ENCODE peak calls at places on chromosomes 3 and 15, in four cellular contexts. G is AG04450, H is esophagus squamous epithelium, K is PC-3. T is an unnamed sample.

GRCh38 chr3:51146781-51147180 is 238.3 kb upstream of the MANF start:
- DNase-seq in G (no peak), H (no peak), K (no peak), T (no peak)

GRCh38 chr3:124117486-124117885 is 125.6 kb upstream of the ROPN1 start:
- DNase-seq in G (peak; percentile 15), H (no peak), K (peak; percentile 73), T (no peak)

GRCh38 chr3:121063628-121064027 is 155.6 kb downstream of the STXBP5L start:
- DNase-seq in G (no peak), H (no peak), K (no peak), T (no peak)

GRCh38 chr3:177053107-177053506 is 144.2 kb downstream of the TBL1XR1 start:
- DNase-seq in G (no peak), H (no peak), K (no peak), T (no peak)

GRCh38 chr3:58116161-58116955 is 94.4 kb downstream of the DNASE1L3 start:
- DNase-seq in G (no peak), H (peak; percentile 27), K (no peak), T (no peak)

GRCh38 chr3:47315069-47315647 is 32.4 kb downstream of the KLHL18 start:
- DNase-seq in G (no peak), H (no peak), K (no peak), T (no peak)

GRCh38 chr3:135150282-135150681 is 355.2 kb downstream of the EPHB1 start:
- DNase-seq in G (no peak), H (no peak), K (no peak), T (no peak)

GRCh38 chr3:9156604-9157003 is 92.8 kb downstream of the SRGAP3 start:
- DNase-seq in G (no peak), H (no peak), K (no peak), T (no peak)

GRCh38 chr15:85745525-85745924 is 49.2 kb downstream of the KLHL25 start:
- DNase-seq in G (no peak), H (no peak), K (no peak), T (no peak)

GRCh38 chr3:127226451-127226850 is 33.5 kb downstream of the PRR23E start:
- DNase-seq in G (no peak), H (no peak), K (peak; percentile 15), T (no peak)

GRCh38 chr3:83092521-83093221 is 1331.2 kb upstream of the GBE1 start:
- DNase-seq in G (no peak), H (no peak), K (no peak), T (no peak)

GRCh38 chr15:90234519-90234988 is 545 bp downstream of the GDPGP1 start:
- DNase-seq in G (no peak), H (no peak), K (peak; percentile 27), T (no peak)

GRCh38 chr3:197523551-197523950 is 32.2 kb downstream of the BDH1 start:
- DNase-seq in G (no peak), H (no peak), K (no peak), T (no peak)

DNA sequence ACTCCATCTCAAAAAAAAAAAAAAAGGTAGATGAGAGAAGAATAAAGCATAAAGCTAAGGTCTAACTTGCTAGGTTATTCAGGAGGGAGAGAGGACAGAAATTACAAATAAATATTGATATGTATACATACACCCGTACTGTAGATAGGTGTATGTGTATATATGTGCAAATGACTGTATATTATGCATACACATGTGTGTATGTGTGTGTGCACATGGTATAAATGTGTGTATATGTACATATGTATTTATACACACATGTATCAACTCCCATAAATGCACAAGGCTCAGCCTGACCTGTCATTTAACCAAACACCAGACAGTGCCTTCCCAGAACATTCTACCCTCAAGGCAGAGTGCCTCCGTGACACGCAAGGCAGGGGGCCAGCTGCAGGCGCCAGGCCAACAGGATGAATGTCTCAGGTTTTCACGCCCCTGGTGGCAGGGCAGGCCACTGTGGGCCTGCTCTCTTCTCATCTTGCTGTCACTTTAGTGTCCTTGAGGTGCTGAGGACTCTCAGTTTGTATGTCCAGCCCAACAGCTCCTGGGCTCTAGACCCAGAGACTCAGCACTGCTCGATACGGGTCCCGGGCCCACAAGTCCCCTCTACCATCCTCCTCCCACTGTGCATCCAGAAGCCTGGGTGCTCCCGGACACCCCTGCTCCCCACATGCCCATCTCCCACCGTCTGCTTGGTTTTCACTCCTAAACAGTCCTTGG is 40.4 kb downstream of the TM2D3 start:
- DNase-seq in G (no peak), H (no peak), K (no peak), T (no peak)
- TF ChIP-seq CTCF in G (no peak), H (no peak), K (no peak), T (no peak)

GRCh38 chr3:122324871-122325323 is at the start of gene CSTA:
- DNase-seq in G (no peak), H (no peak), K (no peak), T (no peak)
- TF ChIP-seq CTCF in G (no peak), H (no peak), K (no peak), T (no peak)

DNA sequence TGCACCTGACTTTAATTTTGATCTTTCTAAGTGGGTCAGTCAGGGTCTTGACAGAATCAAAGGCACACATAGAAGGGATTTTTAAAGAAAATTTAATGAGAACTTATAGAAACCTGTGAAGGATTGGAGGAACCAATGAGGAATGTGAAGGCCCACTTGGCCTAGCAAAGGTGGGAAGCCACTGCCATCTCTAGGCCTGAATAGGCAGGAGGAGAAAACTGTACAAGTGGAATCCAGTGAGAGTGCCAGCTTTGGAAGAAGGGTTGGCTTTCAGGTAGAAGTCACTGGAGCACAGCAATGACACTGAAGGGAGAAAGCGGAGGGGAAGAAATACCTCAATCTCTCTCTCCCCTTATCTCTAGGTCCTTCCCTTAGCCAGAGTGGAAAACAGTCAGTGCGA is 380.7 kb upstream of the KCNMB2 start:
- DNase-seq in G (no peak), H (no peak), K (peak; percentile 19), T (no peak)
- TF ChIP-seq CTCF in G (no peak), H (no peak), K (peak; percentile 39), T (no peak)

GRCh38 chr15:40941078-40941527 is 12.0 kb downstream of the DLL4 start:
- DNase-seq in G (no peak), H (no peak), K (no peak), T (no peak)

GRCh38 chr15:40942865-40943264 is 10.4 kb upstream of the CHAC1 start:
- DNase-seq in G (no peak), H (no peak), K (no peak), T (no peak)

GRCh38 chr15:40942337-40942854 is 10.9 kb upstream of the CHAC1 start:
- DNase-seq in G (no peak), H (no peak), K (no peak), T (no peak)

GRCh38 chr15:40939909-40940801 is 11.0 kb downstream of the DLL4 start:
- DNase-seq in G (no peak), H (no peak), K (no peak), T (no peak)

DNA sequence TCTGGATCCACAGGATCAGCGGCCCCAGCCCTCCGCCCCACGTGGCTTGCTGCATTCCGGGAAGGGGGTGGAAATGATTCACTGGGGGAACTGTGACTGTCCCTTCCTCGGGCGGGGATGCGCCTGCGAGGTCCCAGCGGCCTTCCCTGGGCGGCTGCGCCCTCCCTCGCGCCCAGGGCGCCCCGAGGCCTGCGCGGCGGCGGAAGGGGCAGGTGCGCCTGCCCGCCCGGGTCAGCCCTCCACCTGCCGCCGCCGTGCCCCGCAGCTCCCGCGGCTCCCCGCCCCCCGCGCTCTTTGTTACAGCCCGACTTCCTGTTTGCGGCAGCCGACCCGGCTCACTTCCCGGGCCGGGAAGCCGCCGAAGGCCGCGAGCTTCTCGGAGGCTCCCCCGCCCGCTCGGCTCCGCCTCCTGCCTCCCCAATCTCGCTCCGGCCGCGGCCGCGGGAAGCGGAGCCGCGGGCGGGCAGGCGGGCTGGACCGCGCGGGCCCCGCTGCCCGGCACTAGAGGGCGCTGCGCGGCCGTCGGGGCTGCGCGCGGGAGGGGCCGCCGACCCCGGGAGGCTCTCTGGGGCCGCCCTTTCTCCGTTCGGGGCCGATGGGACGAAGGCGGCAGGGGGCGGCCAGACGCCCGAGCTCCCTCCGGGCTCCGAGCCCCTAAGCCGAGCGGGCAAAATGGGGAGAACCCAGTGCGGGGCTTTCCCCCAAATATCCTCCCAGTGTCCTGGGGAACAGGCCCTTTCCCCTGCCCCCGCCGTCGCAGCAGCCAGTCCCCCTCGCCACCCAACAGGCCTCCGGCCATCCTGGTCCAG is 11.5 kb upstream of the CHAC1 start:
- DNase-seq in G (peak; percentile 27), H (no peak), K (peak; percentile 84), T (no peak)
- TF ChIP-seq CTCF in G (peak; percentile 36), H (no peak), K (peak; percentile 43), T (no peak)

GRCh38 chr15:80856400-80856799 is 77.2 kb downstream of the CEMIP start:
- DNase-seq in G (no peak), H (no peak), K (peak; percentile 38), T (no peak)
- TF ChIP-seq CTCF in G (peak; percentile 44), H (no peak), K (peak; percentile 57), T (peak; percentile 19)

DNA sequence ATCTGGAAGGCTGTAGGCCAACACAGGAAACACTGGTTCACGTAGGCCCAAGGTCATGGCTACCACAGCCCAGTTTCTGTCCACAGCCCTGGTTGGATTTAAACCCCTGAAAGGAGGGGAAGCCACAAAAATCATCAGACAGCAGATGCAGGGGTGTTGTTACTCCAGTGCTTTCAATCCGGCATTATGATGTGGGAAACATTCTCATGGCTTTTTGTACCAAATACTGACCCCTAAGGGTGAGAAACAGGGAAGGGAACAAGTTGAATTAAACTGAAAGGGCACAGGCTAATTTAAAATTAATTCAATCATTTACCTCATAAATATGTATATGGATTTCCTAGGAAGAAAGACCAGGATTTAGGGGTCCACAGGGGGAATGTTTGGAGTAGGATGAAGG is 375.6 kb downstream of the CTNNB1 start:
- DNase-seq in G (no peak), H (no peak), K (peak; percentile 23), T (no peak)
- TF ChIP-seq CTCF in G (peak; percentile 25), H (no peak), K (peak; percentile 55), T (no peak)

DNA sequence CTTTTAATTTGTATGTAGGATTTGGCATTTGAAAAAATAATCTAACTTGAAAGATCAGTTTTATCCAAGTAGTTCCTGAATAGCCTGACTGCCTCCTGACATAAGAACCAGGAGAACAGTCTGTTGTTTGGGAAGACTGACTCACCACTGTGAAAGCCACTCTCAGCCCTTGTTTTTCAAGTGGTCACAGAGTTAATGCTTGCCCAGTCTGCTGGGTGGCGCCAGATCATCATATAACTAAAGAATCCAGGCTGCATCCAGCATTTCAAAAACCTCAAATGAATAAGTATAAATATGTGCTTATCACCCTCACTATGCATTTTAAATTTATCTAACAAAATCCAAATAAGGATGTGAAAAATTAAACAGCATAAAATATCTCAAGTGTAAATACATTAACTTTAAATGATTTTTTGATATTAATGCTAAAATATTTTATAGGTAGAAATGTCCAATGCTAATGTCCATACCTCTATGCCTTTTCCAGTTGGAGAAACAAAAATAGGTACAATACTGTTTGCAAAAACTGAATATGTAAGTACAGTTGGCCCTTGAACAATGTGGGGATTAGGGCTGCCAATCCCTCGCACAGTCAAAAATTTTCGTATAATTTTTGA is 26.9 kb upstream of the ZBBX start:
- DNase-seq in G (peak; percentile 2), H (no peak), K (peak; percentile 75), T (no peak)
- TF ChIP-seq CTCF in G (peak; percentile 20), H (no peak), K (peak; percentile 89), T (no peak)

DNA sequence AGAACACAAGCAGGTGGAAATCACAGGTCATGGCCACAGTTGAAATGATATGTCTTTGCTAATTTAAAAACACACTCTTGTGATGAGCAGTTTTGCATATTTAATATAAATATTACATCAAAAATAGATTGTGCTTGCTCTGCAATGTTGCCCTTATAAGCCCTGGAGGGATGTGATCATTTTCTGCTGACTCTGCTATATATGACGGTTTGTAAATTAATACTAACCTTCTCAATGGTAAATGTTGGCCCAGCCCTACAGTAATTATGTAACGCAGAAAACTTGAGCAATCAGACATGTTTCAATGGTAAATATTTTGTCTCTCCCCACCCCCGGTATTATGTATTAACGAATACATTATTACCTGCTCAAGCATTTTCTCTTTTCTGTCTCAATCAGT is 359.5 kb upstream of the CNTN6 start:
- DNase-seq in G (no peak), H (no peak), K (no peak), T (no peak)
- TF ChIP-seq CTCF in G (no peak), H (no peak), K (no peak), T (no peak)

T was measured in AG09319.